ENCODE peak calls at places on chromosomes 12 and 14, in four cellular contexts. R, D, T and S are unnamed samples.
A peak's percentile ranks its signal among the peaks of the same experiment; 100 is the strongest.

GRCh38 chr12:46389130-46389616 is 16.6 kb upstream of the SLC38A2 start:
- DNase-seq in R (no peak), D (peak; percentile 99), T (no peak), S (no peak)

GRCh38 chr12:132216354-132216987 is 72.2 kb downstream of the NOC4L start:
- DNase-seq in R (no peak), D (no peak), T (no peak), S (peak; percentile 60)

GRCh38 chr14:90355540-90356518 is 24.1 kb upstream of the NRDE2 start:
- DNase-seq in R (no peak), D (no peak), T (no peak), S (no peak)

GRCh38 chr12:108337235-108338223 is 1.6 kb downstream of the CMKLR1 start:
- DNase-seq in R (no peak), D (peak; percentile 9), T (no peak), S (no peak)

GRCh38 chr14:61132336-61132735 is 148.8 kb downstream of the TMEM30B start:
- DNase-seq in R (no peak), D (no peak), T (no peak), S (no peak)

GRCh38 chr12:122852336-122853275 is 17.3 kb downstream of the HIP1R start:
- DNase-seq in R (peak; percentile 38), D (no peak), T (no peak), S (no peak)

GRCh38 chr14:63893701-63894458 is 41.1 kb downstream of the SYNE2 start:
- DNase-seq in R (peak; percentile 63), D (peak; percentile 93), T (no peak), S (no peak)

GRCh38 chr12:131882804-131883520 is 11.5 kb upstream of the ULK1 start:
- DNase-seq in R (no peak), D (no peak), T (no peak), S (no peak)

GRCh38 chr14:32298346-32298745 is 30.8 kb upstream of the AKAP6 start:
- DNase-seq in R (no peak), D (no peak), T (no peak), S (no peak)

DNA sequence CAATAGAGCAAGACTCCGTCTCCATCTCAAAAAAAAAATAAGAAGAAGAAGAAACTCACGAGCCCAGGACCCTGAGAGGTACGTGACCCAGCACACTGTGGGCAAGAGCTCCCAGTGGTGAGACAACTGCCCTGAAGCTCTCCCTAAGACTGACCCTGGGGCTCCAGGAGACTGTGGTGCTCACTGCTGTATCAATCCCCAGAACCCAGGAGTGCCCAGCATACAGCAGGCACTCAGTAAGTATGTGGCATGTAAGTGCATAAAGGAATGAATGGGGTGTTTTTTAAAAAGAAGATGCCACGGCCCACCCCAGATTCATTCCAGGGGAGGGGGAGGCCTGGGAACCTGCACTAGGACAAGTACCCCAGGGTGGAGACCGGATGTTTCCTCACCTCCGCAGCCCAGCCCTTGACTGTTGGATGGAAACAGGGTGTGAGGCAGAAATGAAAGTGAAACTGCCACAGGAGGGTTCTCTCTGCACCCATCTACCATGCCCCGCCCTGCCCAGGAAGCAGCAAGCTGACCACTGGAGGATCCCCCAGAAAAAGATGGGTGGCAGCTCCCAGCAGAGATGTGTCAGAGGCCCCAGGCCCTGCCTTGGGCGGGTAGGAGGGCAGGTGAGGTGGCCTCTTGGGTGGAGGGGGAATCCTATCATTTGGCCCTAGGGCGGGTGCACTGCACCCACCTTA is 12.2 kb downstream of the ITPK1 start:
- DNase-seq in R (no peak), D (peak; percentile 20), T (peak; percentile 78), S (peak; percentile 76)
- H3K4me3 ChIP-seq in R (no peak overlapping the region), D (no peak overlapping the region), T (no peak overlapping the region), S (peak overlapping the region; percentile 17)

DNA sequence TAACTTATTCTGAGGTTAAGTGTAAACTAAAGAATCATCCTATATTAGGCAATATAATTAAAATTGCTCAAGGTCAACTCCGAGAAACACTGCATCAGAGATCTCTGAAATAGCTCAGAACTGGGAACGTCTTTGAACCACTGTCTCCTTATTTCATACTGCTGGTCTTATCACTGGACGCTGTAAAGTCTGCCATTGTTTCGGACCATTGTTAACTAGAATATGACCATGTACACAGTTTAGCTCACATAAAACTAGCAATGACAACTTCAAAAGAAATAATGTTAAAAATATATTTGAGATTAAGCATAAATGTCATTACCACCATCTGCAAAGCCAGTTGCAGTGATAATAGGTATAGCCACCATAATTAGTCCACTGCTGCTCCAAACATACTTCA is 2.9 kb downstream of the ABCD2 start:
- DNase-seq in R (no peak), D (no peak), T (no peak), S (no peak)
- H3K4me3 ChIP-seq in R (no peak overlapping the region), D (no peak overlapping the region), T (no peak overlapping the region), S (no peak overlapping the region)

GRCh38 chr12:52186135-52186840 is 5.5 kb downstream of the KRT80 start:
- DNase-seq in R (no peak), D (peak; percentile 73), T (no peak), S (no peak)

GRCh38 chr12:52183971-52184370 is 7.8 kb downstream of the KRT80 start:
- DNase-seq in R (no peak), D (no peak), T (no peak), S (no peak)

GRCh38 chr12:52184813-52185212 is 7.0 kb downstream of the KRT80 start:
- DNase-seq in R (no peak), D (no peak), T (no peak), S (no peak)

GRCh38 chr12:52187206-52187605 is 4.6 kb downstream of the KRT80 start:
- DNase-seq in R (no peak), D (no peak), T (no peak), S (no peak)

DNA sequence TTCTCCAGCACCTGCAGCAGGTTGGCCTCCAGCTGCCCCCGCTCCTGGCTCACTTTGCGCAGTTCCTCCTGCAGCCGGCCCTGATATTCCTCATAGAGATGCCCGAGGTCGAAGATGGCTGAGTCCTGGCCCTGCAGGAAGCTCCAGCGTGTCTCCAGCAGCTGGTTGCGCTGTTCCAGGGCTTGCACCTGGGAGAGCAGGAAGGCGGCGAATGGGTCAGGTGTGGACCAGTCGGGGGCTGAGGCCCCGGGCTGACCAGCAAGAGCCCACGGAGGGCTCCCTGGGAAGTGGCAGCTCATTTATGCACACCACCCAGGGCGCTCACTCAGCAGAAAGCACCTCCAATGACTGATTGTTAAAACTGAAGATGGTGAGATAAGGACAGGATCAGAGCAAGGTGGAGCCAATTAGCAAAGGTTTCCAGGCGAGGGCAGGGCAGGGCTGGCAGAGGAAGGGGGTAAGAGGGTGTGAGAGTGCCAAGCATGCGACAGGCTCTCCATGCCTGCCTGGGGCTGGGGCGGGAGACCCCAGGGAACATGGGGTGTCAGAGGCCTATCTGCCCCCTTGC is 6.3 kb downstream of the KRT80 start:
- DNase-seq in R (no peak), D (no peak), T (no peak), S (no peak)
- H3K4me3 ChIP-seq in R (no peak overlapping the region), D (no peak overlapping the region), T (no peak overlapping the region), S (no peak overlapping the region)

GRCh38 chr12:93741741-93742085 is 64.5 kb downstream of the CRADD start:
- DNase-seq in R (no peak), D (no peak), T (no peak), S (no peak)

GRCh38 chr12:93745304-93745703 is 68.1 kb downstream of the CRADD start:
- DNase-seq in R (no peak), D (no peak), T (no peak), S (no peak)

GRCh38 chr12:93743999-93744689 is 67.0 kb downstream of the CRADD start:
- DNase-seq in R (no peak), D (no peak), T (no peak), S (no peak)

GRCh38 chr12:93742086-93742934 is 65.1 kb downstream of the CRADD start:
- DNase-seq in R (peak; percentile 85), D (peak; percentile 78), T (peak; percentile 78), S (peak; percentile 91)

GRCh38 chr12:93743229-93743998 is 66.2 kb downstream of the CRADD start:
- DNase-seq in R (no peak), D (no peak), T (no peak), S (no peak)
- H3K4me3 ChIP-seq in R (no peak overlapping the region), D (no peak overlapping the region), T (no peak overlapping the region), S (peak overlapping the region; percentile 62)

DNA sequence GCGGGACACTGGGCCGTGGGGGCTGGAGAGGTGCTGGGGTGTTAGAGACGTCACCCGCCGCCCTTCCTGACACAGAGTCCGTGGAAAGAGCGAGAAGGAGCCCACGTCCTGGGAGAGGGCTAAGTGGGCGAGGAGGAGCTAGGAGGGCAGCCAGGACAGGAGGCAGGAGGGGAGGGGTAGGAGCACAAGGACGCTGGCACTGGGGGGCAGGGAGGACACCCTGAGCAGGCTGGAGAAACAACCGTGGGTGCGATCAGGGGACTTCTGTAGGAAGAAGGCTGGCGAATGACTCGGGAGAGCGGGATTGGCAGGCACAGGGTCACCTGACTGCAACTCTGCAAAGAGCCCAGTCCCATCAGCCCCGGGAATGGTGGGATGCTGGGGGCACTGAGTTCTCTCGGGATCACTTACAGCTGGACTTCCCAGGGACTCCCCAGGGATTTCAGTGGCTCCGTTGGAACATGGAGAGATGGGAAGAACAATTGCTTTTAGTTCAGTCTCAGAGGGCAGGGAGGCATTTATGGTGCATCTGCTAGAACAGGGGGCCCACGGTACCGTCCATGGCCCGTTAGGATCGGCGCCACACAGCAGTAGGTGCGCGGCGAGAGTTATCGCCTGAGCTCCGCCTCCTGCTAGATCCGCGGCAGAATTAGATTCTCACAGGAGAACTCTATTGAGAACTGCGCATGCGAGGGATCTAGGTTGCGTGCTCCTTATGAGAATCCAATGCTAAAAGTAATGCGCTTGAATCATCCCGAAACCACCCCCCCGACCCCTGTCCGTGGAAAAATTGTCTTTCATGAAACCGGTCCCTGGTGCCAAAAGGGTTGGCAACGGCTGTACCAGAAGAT is 24.3 kb downstream of the UBR7 start:
- DNase-seq in R (peak; percentile 29), D (peak; percentile 49), T (no peak), S (peak; percentile 56)
- H3K4me3 ChIP-seq in R (no peak overlapping the region), D (peak overlapping the region; percentile 61), T (no peak overlapping the region), S (peak overlapping the region; percentile 35)

DNA sequence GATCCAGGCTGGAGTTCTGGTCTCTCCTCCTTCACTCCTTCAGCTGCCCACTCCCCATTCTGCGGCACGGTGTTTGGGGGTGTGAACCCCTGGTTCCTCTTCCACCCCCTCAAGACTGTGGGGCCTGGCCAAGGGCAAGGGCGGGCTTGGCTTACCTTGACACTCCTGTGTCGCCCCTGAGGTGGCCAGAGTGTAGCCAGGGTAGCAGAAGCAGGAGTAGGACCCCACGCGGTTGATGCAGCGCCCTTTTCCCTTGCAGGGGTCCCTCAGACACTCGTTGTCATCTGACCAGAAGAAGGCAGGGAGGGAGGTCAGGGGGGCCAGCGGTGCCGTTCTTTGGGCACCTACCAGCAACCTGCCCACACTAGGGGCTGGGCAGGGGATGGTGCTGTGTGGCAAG is 28.2 kb downstream of the ISCA2 start:
- DNase-seq in R (no peak), D (no peak), T (no peak), S (no peak)
- H3K4me3 ChIP-seq in R (no peak overlapping the region), D (no peak overlapping the region), T (no peak overlapping the region), S (no peak overlapping the region)